ENCODE peak calls at places on chromosomes 16 and 17, in five cellular contexts. K, Z, A, S and D are unnamed samples.

GRCh38 chr17:850828-851759 is 68.9 kb downstream of the MRM3 start:
- DNase-seq in K (no peak), Z (peak; percentile 55), A (no peak), S (no peak), D (no peak)

GRCh38 chr17:45096141-45096540 is 35.0 kb downstream of the NMT1 start:
- DNase-seq in K (no peak), Z (no peak), A (no peak), S (no peak), D (no peak)

GRCh38 chr16:54347961-54348360 is 61.4 kb upstream of the IRX3 start:
- DNase-seq in K (no peak), Z (no peak), A (no peak), S (no peak), D (no peak)

GRCh38 chr16:22206847-22207714 is 1.0 kb downstream of the EEF2K start:
- DNase-seq in K (no peak), Z (peak; percentile 76), A (no peak), S (peak; percentile 86), D (peak; percentile 37)

GRCh38 chr16:84640145-84640544 is 8.2 kb upstream of the KLHL36 start:
- DNase-seq in K (no peak), Z (no peak), A (no peak), S (no peak), D (no peak)

GRCh38 chr16:8867483-8868271 is 1.1 kb downstream of the CARHSP1 start:
- DNase-seq in K (no peak), Z (no peak), A (peak; percentile 44), S (no peak), D (peak; percentile 25)

GRCh38 chr17:376936-377863 is 24.6 kb upstream of the RPH3AL start:
- DNase-seq in K (no peak), Z (no peak), A (no peak), S (no peak), D (no peak)

GRCh38 chr16:11094075-11094593 is 149.8 kb downstream of the CLEC16A start:
- DNase-seq in K (peak; percentile 70), Z (no peak), A (no peak), S (no peak), D (peak; percentile 46)

GRCh38 chr16:22202261-22202637 is 3.8 kb upstream of the EEF2K start:
- DNase-seq in K (no peak), Z (no peak), A (no peak), S (no peak), D (no peak)

GRCh38 chr16:80041399-80041798 is 440.9 kb upstream of the MAF start:
- DNase-seq in K (no peak), Z (no peak), A (no peak), S (no peak), D (no peak)

GRCh38 chr17:64063088-64063487 is 42.7 kb upstream of the ICAM2 start:
- DNase-seq in K (no peak), Z (no peak), A (no peak), S (no peak), D (no peak)

GRCh38 chr16:6643083-6643686 is 689.5 kb upstream of the RBFOX1 start:
- DNase-seq in K (peak; percentile 1), Z (no peak), A (peak; percentile 70), S (no peak), D (no peak)

GRCh38 chr17:68198931-68199836 is 48.7 kb upstream of the AMZ2 start:
- DNase-seq in K (no peak), Z (no peak), A (no peak), S (no peak), D (peak; percentile 66)

GRCh38 chr17:82242977-82243647 is 14.3 kb downstream of the SLC16A3 start:
- DNase-seq in K (peak; percentile 67), Z (peak; percentile 92), A (no peak), S (peak; percentile 86), D (no peak)

GRCh38 chr17:72425796-72426173 is 305.0 kb downstream of the SOX9 start:
- DNase-seq in K (no peak), Z (no peak), A (no peak), S (no peak), D (no peak)

GRCh38 chr16:80718480-80719220 is 85.7 kb downstream of the CDYL2 start:
- DNase-seq in K (no peak), Z (no peak), A (no peak), S (no peak), D (no peak)

GRCh38 chr17:77191266-77191665 is 50.5 kb downstream of the SEC14L1 start:
- DNase-seq in K (no peak), Z (no peak), A (no peak), S (no peak), D (no peak)

GRCh38 chr17:53353919-53354351 is 468.8 kb upstream of the KIF2B start:
- DNase-seq in K (no peak), Z (no peak), A (no peak), S (no peak), D (no peak)

GRCh38 chr16:81797443-81797842 is 18.4 kb downstream of the PLCG2 start:
- DNase-seq in K (no peak), Z (no peak), A (no peak), S (peak; percentile 57), D (no peak)

GRCh38 chr16:87305505-87306391 is 11.4 kb downstream of the C16orf95 start:
- DNase-seq in K (peak; percentile 23), Z (no peak), A (no peak), S (no peak), D (no peak)

GRCh38 chr16:4511441-4512082 is 27.0 kb downstream of the CDIP1 start:
- DNase-seq in K (no peak), Z (no peak), A (peak; percentile 50), S (no peak), D (no peak)

GRCh38 chr17:72422505-72423285 is 301.9 kb downstream of the SOX9 start:
- DNase-seq in K (peak; percentile 10), Z (no peak), A (no peak), S (no peak), D (no peak)

GRCh38 chr17:77963441-77963840 is 4.9 kb downstream of the TNRC6C start:
- DNase-seq in K (peak; percentile 80), Z (no peak), A (peak; percentile 53), S (no peak), D (peak; percentile 75)

GRCh38 chr17:74739227-74739831 is 2.3 kb downstream of the RAB37 start:
- DNase-seq in K (no peak), Z (no peak), A (no peak), S (no peak), D (peak; percentile 42)
- H3K4me3 ChIP-seq in K (no peak overlapping the region), Z (no peak overlapping the region), A (no peak overlapping the region), S (no peak overlapping the region), D (peak overlapping the region; percentile 100)

GRCh38 chr17:4163951-4164350 is 21.0 kb downstream of the CYB5D2 start:
- DNase-seq in K (no peak), Z (no peak), A (no peak), S (no peak), D (no peak)
- H3K27ac ChIP-seq in K (no peak overlapping the region), Z (no peak overlapping the region), A (no peak overlapping the region), S (no peak overlapping the region), D (no peak overlapping the region)

GRCh38 chr17:10058924-10059683 is 139.3 kb downstream of the GAS7 start:
- DNase-seq in K (no peak), Z (peak; percentile 18), A (no peak), S (peak; percentile 69), D (no peak)
- H3K4me3 ChIP-seq in K (no peak overlapping the region), Z (no peak overlapping the region), A (peak overlapping the region; percentile 41), S (no peak overlapping the region), D (no peak overlapping the region)

GRCh38 chr16:5581428-5581827 is 483.8 kb upstream of the EEF2KMT start:
- DNase-seq in K (no peak), Z (no peak), A (no peak), S (no peak), D (no peak)
- H3K27ac ChIP-seq in K (no peak overlapping the region), Z (no peak overlapping the region), A (no peak overlapping the region), S (no peak overlapping the region), D (no peak overlapping the region)

GRCh38 chr16:58497935-58498334 is 2.0 kb upstream of the NDRG4 start:
- DNase-seq in K (no peak), Z (no peak), A (no peak), S (no peak), D (no peak)

GRCh38 chr16:58499615-58500328 is at the start of gene NDRG4:
- DNase-seq in K (peak; percentile 84), Z (no peak), A (peak; percentile 78), S (no peak), D (peak; percentile 52)

GRCh38 chr16:58498341-58499091 is 1.4 kb upstream of the NDRG4 start:
- DNase-seq in K (no peak), Z (no peak), A (no peak), S (no peak), D (no peak)

GRCh38 chr16:58500329-58501241 is 642 bp downstream of the NDRG4 start:
- DNase-seq in K (no peak), Z (no peak), A (no peak), S (peak; percentile 35), D (no peak)

DNA sequence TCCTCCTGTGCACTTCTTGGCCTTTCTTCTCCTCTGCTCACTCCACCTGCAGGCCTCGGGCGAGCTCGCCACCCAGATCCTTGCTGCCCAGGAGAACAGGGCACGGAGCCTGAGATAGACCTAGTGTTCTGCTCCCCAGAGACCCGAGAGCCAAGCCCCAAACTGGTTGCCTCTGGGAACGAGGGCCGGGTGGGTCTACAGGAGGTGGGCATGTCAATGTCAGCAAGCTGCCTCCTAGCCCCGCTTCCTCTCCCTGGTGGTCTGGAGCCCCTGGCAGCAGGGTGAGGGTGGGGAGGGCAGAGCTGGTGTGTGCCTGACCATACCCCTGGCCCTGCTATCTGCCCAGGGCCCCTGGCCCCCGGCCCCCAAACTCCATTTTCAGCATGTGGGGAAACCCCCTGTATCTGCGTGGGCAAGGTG is 841 bp upstream of the NDRG4 start:
- DNase-seq in K (no peak), Z (no peak), A (no peak), S (no peak), D (no peak)
- H3K4me3 ChIP-seq in K (no peak overlapping the region), Z (no peak overlapping the region), A (no peak overlapping the region), S (no peak overlapping the region), D (no peak overlapping the region)

DNA sequence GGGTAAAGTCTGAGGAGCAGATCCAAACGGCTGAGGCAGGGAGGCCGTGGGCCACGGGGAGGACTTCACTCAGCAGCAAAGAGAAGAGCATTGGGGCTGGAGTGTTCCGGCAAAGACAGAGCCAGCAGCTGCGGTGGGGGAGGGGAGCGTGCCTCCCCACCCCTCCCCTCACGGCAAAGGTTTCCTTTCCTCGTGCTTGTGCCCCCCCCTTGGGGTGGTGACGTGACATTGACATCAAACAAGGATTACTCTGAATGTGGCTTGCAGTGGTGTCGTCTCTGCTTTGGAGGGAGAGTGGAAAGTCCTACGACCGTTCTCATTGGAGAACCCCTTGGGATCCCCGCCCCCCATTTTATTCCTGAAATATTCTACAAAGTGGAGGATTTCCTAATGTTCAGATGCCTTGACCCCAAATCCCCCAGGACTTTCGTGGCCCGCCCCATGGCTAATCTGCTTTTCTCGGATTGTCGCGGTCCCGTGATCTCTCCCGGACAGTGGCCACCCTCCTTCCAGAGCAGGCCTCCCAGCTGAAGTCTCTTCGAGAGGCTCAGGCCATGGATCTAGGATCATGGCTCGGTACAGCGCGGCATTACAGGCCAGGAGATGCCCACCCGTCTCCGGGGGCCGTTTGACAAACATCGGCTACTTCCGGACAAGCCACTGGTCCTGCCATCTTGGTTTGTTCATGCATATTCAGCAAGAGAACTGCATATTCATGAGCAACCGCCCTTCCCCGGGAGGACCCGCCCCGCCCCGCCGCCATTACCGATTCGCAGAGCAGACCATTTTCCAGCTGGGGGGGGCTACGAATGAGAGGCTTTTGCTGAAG is 714 bp upstream of the POLR2A start:
- DNase-seq in K (peak; percentile 78), Z (peak; percentile 93), A (peak; percentile 94), S (peak; percentile 93), D (peak; percentile 97)
- H3K27ac ChIP-seq in K (peak overlapping the region; percentile 100), Z (peak overlapping the region; percentile 99), A (peak overlapping the region; percentile 97), S (peak overlapping the region; percentile 100), D (peak overlapping the region; percentile 99)

GRCh38 chr16:64449511-64449910 is 672.4 kb downstream of the CDH11 start:
- DNase-seq in K (no peak), Z (no peak), A (no peak), S (no peak), D (no peak)
- H3K4me3 ChIP-seq in K (no peak overlapping the region), Z (no peak overlapping the region), A (no peak overlapping the region), S (no peak overlapping the region), D (no peak overlapping the region)

GRCh38 chr16:28140788-28141618 is 70.8 kb downstream of the XPO6 start:
- DNase-seq in K (no peak), Z (no peak), A (no peak), S (peak; percentile 53), D (peak; percentile 87)
- H3K27ac ChIP-seq in K (no peak overlapping the region), Z (no peak overlapping the region), A (no peak overlapping the region), S (peak overlapping the region; percentile 75), D (peak overlapping the region; percentile 69)